ENCODE peak calls at places on chromosomes 16 and 17, in five cellular contexts. Y, P, V, U and S are unnamed samples.

GRCh38 chr16:46848768-46849764 is 18.1 kb upstream of the C16orf87 start:
- DNase-seq in U (no peak), P (no peak), V (no peak), Y (no peak), S (no peak)

GRCh38 chr17:78645421-78646295 is 68.5 kb upstream of the DNAH17 start:
- DNase-seq in Y (peak; percentile 87), V (peak; percentile 72), U (peak; percentile 93), P (peak; percentile 76), S (peak; percentile 90)

GRCh38 chr17:66673668-66674276 is 161.1 kb upstream of the CACNG5 start:
- DNase-seq in U (no peak), V (peak; percentile 75), Y (peak; percentile 32), P (peak; percentile 25), S (no peak)

GRCh38 chr16:27287887-27288286 is 19.3 kb upstream of the NSMCE1 start:
- DNase-seq in V (no peak), P (no peak), U (no peak), Y (no peak), S (no peak)

GRCh38 chr17:12591336-12591735 is 74.4 kb upstream of the MYOCD start:
- DNase-seq in U (no peak), V (no peak), P (no peak), Y (no peak), S (no peak)

GRCh38 chr17:17837966-17838962 is 1.5 kb upstream of the SREBF1 start:
- DNase-seq in U (no peak), Y (peak; percentile 83), V (peak; percentile 65), P (peak; percentile 67), S (peak; percentile 79)

GRCh38 chr17:42055003-42055402 is 4.6 kb upstream of the C17orf113 start:
- DNase-seq in P (no peak), V (no peak), U (no peak), Y (no peak), S (no peak)

GRCh38 chr17:19508327-19508867 is 25.3 kb upstream of the SLC47A1 start:
- DNase-seq in Y (peak; percentile 51), U (peak; percentile 79), V (no peak), P (peak; percentile 31), S (no peak)

DNA sequence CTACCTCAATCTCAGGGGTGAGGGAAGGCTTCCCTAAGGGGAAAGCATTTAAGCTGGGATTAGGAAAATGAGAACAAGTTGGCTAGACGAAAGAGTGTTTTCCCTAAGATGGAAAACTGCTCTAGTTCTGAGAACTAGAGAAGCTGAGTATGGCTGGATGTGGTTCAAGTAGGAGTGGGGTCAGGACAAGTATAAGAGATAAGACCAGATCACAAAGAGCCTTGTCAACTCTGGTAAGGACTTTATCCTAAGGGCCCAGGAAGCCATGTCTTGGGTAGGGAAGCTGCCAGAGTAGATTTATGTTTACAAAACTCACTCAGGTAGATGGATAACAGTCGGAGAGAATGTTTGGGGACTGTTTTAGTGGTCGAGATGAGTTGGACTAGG is 1.7 kb downstream of the ANKS4B start:
- DNase-seq in P (no peak), U (no peak), V (no peak), Y (no peak), S (no peak)
- H3K27ac ChIP-seq in P (no peak overlapping the region), U (no peak overlapping the region), V (no peak overlapping the region), Y (no peak overlapping the region), S (no peak overlapping the region)

GRCh38 chr16:12522334-12522733 is 281.4 kb downstream of the CPPED1 start:
- DNase-seq in Y (no peak), P (no peak), V (no peak), U (no peak), S (no peak)
- H3K36me3 ChIP-seq in Y (peaks cover 3% of the 10 kb centered on the region), P (no peaks in the 10 kb centered on the region), V (no peaks in the 10 kb centered on the region), U (peaks cover 10% of the 10 kb centered on the region), S (peaks cover 12% of the 10 kb centered on the region)

GRCh38 chr17:44188757-44189403 is 2.1 kb downstream of the TMUB2 start:
- DNase-seq in U (peak; percentile 69), Y (no peak), V (no peak), P (no peak), S (no peak)
- H3K27ac ChIP-seq in U (peak overlapping the region; percentile 97), Y (no peak overlapping the region), V (no peak overlapping the region), P (no peak overlapping the region), S (no peak overlapping the region)

GRCh38 chr16:2174396-2175131 is 19.0 kb downstream of the TRAF7 start:
- DNase-seq in P (no peak), U (no peak), V (no peak), Y (no peak), S (no peak)
- H3K36me3 ChIP-seq in P (peaks cover 19% of the 10 kb centered on the region), U (peaks cover 91% of the 10 kb centered on the region), V (peaks cover 27% of the 10 kb centered on the region), Y (peaks cover 55% of the 10 kb centered on the region), S (peaks cover 80% of the 10 kb centered on the region)

DNA sequence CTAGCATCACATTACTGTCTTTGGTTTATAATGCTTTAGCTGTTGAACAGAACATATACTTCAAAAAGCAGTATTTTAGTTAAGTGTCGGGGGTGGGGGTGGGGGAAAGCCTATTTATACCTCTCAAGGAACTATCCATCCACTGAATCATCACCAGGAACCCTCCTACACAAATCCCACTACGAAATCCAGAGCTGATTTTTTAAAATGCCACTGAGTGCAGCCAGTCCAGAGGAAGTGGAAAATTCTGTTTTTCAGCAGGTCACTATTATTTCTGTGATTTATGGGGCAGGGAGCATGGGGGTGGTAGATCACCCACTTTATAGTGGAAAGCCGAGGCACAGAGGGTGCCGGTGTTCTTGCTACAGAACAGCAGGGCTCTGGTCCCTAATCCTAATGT is 284.1 kb downstream of the SOX9 start:
- DNase-seq in V (peak; percentile 56), U (no peak), Y (no peak), P (no peak), S (no peak)
- H3K27ac ChIP-seq in V (no peak overlapping the region), U (no peak overlapping the region), Y (no peak overlapping the region), P (no peak overlapping the region), S (no peak overlapping the region)

GRCh38 chr17:6669479-6670212 is 18.1 kb downstream of the C17orf100 start:
- DNase-seq in U (no peak), Y (no peak), V (no peak), P (no peak), S (no peak)
- H3K36me3 ChIP-seq in U (no peaks in the 10 kb centered on the region), Y (no peaks in the 10 kb centered on the region), V (no peaks in the 10 kb centered on the region), P (no peaks in the 10 kb centered on the region), S (no peaks in the 10 kb centered on the region)